ENCODE peak calls at places on chromosomes 7 and 10, in four cellular contexts. G, N, L and A are unnamed samples.

GRCh38 chr10:93357680-93358079 is 124.5 kb downstream of the MYOF start:
- DNase-seq in G (peak; percentile 59), N (peak; percentile 43), L (no peak), A (peak; percentile 53)

GRCh38 chr7:13069832-13070231 is 382.4 kb downstream of the ARL4A start:
- DNase-seq in G (no peak), N (no peak), L (no peak), A (no peak)

GRCh38 chr7:141073173-141073640 is 657 bp upstream of the TMEM178B start:
- DNase-seq in G (peak; percentile 51), N (peak; percentile 3), L (no peak), A (peak; percentile 83)

GRCh38 chr10:78247821-78248220 is 214.2 kb downstream of the RPS24 start:
- DNase-seq in G (no peak), N (no peak), L (no peak), A (no peak)

GRCh38 chr10:97801449-97801848 is 29.6 kb upstream of the SFRP5 start:
- DNase-seq in G (no peak), N (no peak), L (no peak), A (no peak)

GRCh38 chr10:34933676-34934075 is 118.6 kb upstream of the PARD3 start:
- DNase-seq in G (no peak), N (no peak), L (no peak), A (no peak)

GRCh38 chr7:78039791-78040776 is 241.5 kb downstream of the PHTF2 start:
- DNase-seq in G (peak; percentile 36), N (no peak), L (no peak), A (no peak)

GRCh38 chr10:12419279-12419847 is 70.0 kb downstream of the CAMK1D start:
- DNase-seq in G (peak; percentile 36), N (no peak), L (no peak), A (no peak)

GRCh38 chr10:79942261-79943185 is 6.4 kb downstream of the SFTPD start:
- DNase-seq in G (no peak), N (no peak), L (no peak), A (no peak)

GRCh38 chr10:118439824-118440223 is 97.7 kb upstream of the FAM204A start:
- DNase-seq in G (no peak), N (no peak), L (no peak), A (no peak)

GRCh38 chr10:52541082-52541481 is 227.0 kb downstream of the DKK1 start:
- DNase-seq in G (no peak), N (no peak), L (no peak), A (peak; percentile 17)

GRCh38 chr7:159034988-159035387 is 109.7 kb downstream of the VIPR2 start:
- DNase-seq in G (no peak), N (no peak), L (no peak), A (no peak)

GRCh38 chr10:69319911-69320316 is 41.6 kb downstream of the HK1 start:
- DNase-seq in G (no peak), N (no peak), L (no peak), A (peak; percentile 36)

GRCh38 chr7:136016649-136017395 is 39.7 kb upstream of the MTPN start:
- DNase-seq in G (no peak), N (no peak), L (no peak), A (no peak)

GRCh38 chr10:104622598-104623209 is 18.4 kb upstream of the SORCS3 start:
- DNase-seq in G (peak; percentile 45), N (peak; percentile 16), L (no peak), A (peak; percentile 62)

GRCh38 chr10:91887075-91887899 is 22.0 kb downstream of the FGFBP3 start:
- DNase-seq in G (peak; percentile 37), N (peak; percentile 58), L (no peak), A (peak; percentile 84)

GRCh38 chr10:126387931-126388911 is at the start of gene ADAM12:
- DNase-seq in G (peak; percentile 18), N (no peak), L (no peak), A (peak; percentile 88)

GRCh38 chr10:31770307-31770902 is 158.2 kb downstream of the ARHGAP12 start:
- DNase-seq in G (no peak), N (peak; percentile 10), L (no peak), A (peak; percentile 73)

GRCh38 chr10:70858759-70859158 is 29.6 kb downstream of the PCBD1 start:
- DNase-seq in G (no peak), N (no peak), L (no peak), A (peak; percentile 75)

GRCh38 chr7:36393826-36394225 is 4.2 kb downstream of the ANLN start:
- DNase-seq in G (no peak), N (peak; percentile 67), L (no peak), A (no peak)

GRCh38 chr7:30799206-30799975 is 28.2 kb downstream of the MINDY4 start:
- DNase-seq in G (no peak), N (no peak), L (peak; percentile 84), A (no peak)

GRCh38 chr10:60139798-60140566 is 233.6 kb upstream of the CCDC6 start:
- DNase-seq in G (peak; percentile 23), N (no peak), L (no peak), A (no peak)

GRCh38 chr7:112019932-112020331 is 186.3 kb downstream of the DOCK4 start:
- DNase-seq in G (no peak), N (peak; percentile 40), L (no peak), A (no peak)

GRCh38 chr10:131559450-131559911 is 248.0 kb upstream of the TCERG1L start:
- DNase-seq in G (no peak), N (no peak), L (no peak), A (no peak)

GRCh38 chr10:44647877-44648542 is 263.1 kb upstream of the CXCL12 start:
- DNase-seq in G (no peak), N (no peak), L (peak; percentile 27), A (no peak)
- TF ChIP-seq PBX3 in G (no peak), N (no peak), L (no peak), A (no peak)

GRCh38 chr7:101885597-101885955 is 68.2 kb downstream of the CUX1 start:
- DNase-seq in G (no peak), N (no peak), L (no peak), A (no peak)

GRCh38 chr7:101884671-101885596 is 67.5 kb downstream of the CUX1 start:
- DNase-seq in G (no peak), N (no peak), L (peak; percentile 53), A (no peak)

GRCh38 chr7:101879565-101879964 is 62.1 kb downstream of the CUX1 start:
- DNase-seq in G (no peak), N (no peak), L (no peak), A (no peak)

GRCh38 chr7:101880536-101881443 is 63.4 kb downstream of the CUX1 start:
- DNase-seq in G (no peak), N (no peak), L (no peak), A (no peak)

DNA sequence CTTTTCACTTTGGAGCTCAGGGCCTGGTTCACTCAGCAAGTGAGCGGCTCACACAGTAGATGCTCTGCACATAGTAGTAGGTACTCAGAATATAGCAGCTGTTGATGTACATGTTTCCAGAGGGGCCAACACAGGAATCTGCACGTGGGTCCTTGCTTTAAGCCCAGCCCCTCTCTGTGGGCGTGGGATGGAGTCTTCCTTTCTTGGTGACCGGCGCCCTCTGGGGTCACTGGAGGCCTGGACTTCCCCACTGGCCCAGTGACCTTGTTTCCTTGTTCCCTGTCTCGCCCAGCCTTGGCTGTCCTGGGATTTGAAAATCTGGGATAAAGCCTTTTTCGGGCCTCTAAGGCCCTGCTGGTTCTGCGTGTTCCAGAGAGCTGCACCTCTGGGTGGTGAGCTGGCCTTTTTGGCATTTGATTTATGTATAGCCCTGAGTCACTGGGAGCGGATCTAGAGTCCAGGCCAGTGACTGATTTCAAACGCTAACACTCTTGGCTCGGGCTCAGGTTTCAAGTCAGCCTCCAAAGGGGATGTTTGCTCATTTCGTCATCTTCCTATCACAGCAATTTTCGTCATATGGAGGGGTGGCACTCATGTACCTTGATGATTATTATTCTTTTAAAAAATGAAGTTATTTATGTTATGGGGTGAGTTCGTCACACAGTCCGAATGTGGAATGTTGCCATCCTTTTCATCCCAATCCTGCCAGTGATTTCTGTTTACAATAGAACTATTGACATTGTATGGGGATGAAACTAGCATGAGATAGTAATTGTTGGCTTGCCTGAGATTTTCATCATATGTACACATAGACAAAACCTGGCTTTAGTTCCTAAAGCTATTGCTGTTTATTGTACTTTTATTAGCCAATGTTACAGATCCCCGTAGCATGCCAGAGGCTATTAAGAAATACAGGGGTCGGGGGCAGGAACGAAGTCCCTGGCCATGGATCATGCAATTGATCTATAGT is 65.5 kb downstream of the CUX1 start:
- DNase-seq in G (peak; percentile 100), N (peak; percentile 99), L (no peak), A (peak; percentile 59)
- TF ChIP-seq PBX3 in G (peak; percentile 79), N (no peak), L (no peak), A (peak; percentile 98)

DNA sequence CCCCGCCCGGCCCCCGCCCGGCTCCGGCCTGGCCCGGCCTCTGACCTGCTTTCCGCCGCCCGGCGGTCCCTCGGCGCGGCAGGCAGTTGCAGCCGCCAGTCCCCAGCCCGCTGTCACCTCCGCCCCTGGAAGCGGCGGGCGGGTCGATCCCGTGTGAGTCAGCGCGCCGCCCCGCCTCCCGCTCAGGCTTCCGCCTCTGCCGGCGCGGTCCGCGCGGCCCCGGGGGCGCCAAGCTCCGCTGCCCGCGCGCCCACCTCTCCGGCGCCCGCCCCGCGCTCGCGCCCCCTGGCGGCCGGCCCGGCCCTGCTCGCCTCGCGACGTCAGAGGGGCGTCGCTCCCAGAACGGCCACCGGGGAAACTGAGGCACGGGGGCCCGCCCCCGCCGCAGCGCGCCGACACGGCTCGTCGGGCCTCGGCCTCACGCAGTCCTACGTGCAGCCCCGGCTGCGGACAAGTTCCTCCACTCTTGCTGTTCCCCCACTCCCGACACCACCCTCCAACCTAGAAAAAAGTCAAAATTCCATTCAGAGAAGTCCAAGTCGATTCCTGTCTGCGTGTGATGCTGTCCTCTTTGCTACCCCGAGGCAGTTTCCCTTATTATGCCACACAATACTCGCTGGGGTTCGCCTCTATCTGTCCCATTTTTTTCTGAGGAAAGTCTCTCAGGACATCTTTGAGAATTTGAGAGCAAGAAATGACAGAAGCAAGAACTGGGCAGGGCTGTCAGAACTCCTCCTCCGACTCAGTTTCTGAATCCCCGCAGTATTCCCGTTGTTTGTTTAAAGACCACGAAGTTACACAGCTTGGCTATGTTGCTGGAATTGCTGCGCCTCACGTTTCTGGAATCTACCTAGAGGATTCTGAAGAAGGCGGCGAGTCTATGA is at the start of gene DNMBP:
- DNase-seq in G (peak; percentile 82), N (peak; percentile 61), L (no peak), A (peak; percentile 99)
- TF ChIP-seq PBX3 in G (no peak), N (no peak), L (no peak), A (no peak)

GRCh38 chr7:106283831-106284515 is 810 bp downstream of the NAMPT start:
- DNase-seq in G (peak; percentile 63), N (peak; percentile 8), L (no peak), A (no peak)

GRCh38 chr7:106285801-106286492 is 1.2 kb upstream of the NAMPT start:
- DNase-seq in G (no peak), N (no peak), L (peak; percentile 87), A (no peak)

GRCh38 chr7:106283501-106283830 is 1.3 kb downstream of the NAMPT start:
- DNase-seq in G (no peak), N (no peak), L (no peak), A (no peak)

GRCh38 chr7:106285051-106285800 is 443 bp upstream of the NAMPT start:
- DNase-seq in G (peak; percentile 99), N (peak; percentile 95), L (peak; percentile 97), A (peak; percentile 99)

GRCh38 chr7:106284516-106285050 is at the start of gene NAMPT:
- DNase-seq in G (no peak), N (no peak), L (no peak), A (peak; percentile 81)
- TF ChIP-seq PBX3 in G (no peak), N (no peak), L (no peak), A (no peak)